ENCODE peak calls at places on chromosomes 1 and 21, in four cellular contexts. One of them, this sample, is unnamed. For H3K4me1, the result is how much of the 10 kb centered on the place peaks cover.

GRCh38 chr1:28064064-28064463 is 24.3 kb downstream of the EYA3 start:
- DNase-seq in sigmoid colon: no peak
- DNase-seq in breast epithelium: no peak
- DNase-seq in RWPE2: no peak
- DNase-seq in this sample: no peak

GRCh38 chr1:201329801-201330200 is 46.5 kb downstream of the PKP1 start:
- DNase-seq in sigmoid colon: peak
- DNase-seq in RWPE2: no peak
- DNase-seq in breast epithelium: no peak
- DNase-seq in this sample: peak

GRCh38 chr1:224542783-224543440 is 73.2 kb upstream of the CNIH3 start:
- DNase-seq in breast epithelium: no peak
- DNase-seq in sigmoid colon: no peak
- DNase-seq in RWPE2: no peak
- DNase-seq in this sample: no peak

GRCh38 chr1:98331232-98331631 is 330.3 kb upstream of the SNX7 start:
- DNase-seq in sigmoid colon: no peak
- DNase-seq in breast epithelium: no peak
- DNase-seq in RWPE2: no peak
- DNase-seq in this sample: no peak

GRCh38 chr1:156419863-156420208 is 50.8 kb downstream of the RHBG start:
- DNase-seq in sigmoid colon: no peak
- DNase-seq in breast epithelium: no peak
- DNase-seq in RWPE2: peak
- DNase-seq in this sample: no peak

GRCh38 chr1:83118472-83118871 is 880.5 kb downstream of the TTLL7 start:
- DNase-seq in sigmoid colon: no peak
- DNase-seq in breast epithelium: no peak
- DNase-seq in RWPE2: no peak
- DNase-seq in this sample: no peak

GRCh38 chr1:181396171-181396670 is 87.1 kb upstream of the CACNA1E start:
- DNase-seq in sigmoid colon: no peak
- DNase-seq in RWPE2: no peak
- DNase-seq in breast epithelium: no peak
- DNase-seq in this sample: no peak

GRCh38 chr21:37393786-37394185 is 27.2 kb downstream of the DYRK1A start:
- DNase-seq in breast epithelium: no peak
- DNase-seq in RWPE2: no peak
- DNase-seq in sigmoid colon: no peak
- DNase-seq in this sample: no peak

GRCh38 chr1:48246727-48247126 is 24.2 kb downstream of the SLC5A9 start:
- DNase-seq in breast epithelium: peak
- DNase-seq in sigmoid colon: no peak
- DNase-seq in RWPE2: no peak
- DNase-seq in this sample: peak

GRCh38 chr1:8055973-8056372 is 29.9 kb upstream of the ERRFI1 start:
- DNase-seq in breast epithelium: no peak
- DNase-seq in RWPE2: no peak
- DNase-seq in sigmoid colon: peak
- DNase-seq in this sample: no peak

GRCh38 chr1:234719454-234720258 is 109.7 kb upstream of the IRF2BP2 start:
- DNase-seq in RWPE2: no peak
- DNase-seq in breast epithelium: no peak
- DNase-seq in sigmoid colon: peak
- DNase-seq in this sample: no peak
- H3K4me1 ChIP-seq in RWPE2: under half
- H3K4me1 ChIP-seq in breast epithelium: under half
- H3K4me1 ChIP-seq in sigmoid colon: half or more
- H3K4me1 ChIP-seq in this sample: under half

DNA sequence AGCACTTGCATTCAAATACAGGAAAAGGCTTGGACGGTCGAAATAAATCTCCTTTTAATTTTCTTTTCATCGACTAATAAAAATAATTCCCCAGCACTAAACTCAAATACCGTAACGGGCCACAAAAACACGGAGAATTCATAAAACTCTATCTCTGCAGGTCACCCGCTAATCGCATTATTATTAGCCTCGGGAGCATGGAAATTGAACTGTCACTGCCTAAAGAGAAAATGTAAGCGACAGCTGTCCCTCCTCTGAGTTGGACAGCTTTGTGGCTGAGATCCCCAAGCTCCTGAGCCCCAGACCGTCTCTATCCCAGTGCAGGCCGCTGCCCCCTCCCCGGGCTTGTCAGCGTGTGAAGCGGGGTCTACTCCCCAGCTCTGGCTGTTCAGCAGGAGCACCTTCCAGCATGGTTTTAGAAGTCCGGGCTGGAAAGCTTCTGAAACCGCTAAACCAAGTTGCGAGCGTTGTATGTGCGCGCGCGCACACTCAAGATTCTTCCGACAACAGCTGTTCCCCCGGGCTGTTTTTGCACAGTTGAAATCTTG is 1.8 kb downstream of the TBX15 start:
- DNase-seq in sigmoid colon: no peak
- DNase-seq in breast epithelium: no peak
- DNase-seq in RWPE2: no peak
- DNase-seq in this sample: no peak
- H3K4me1 ChIP-seq in sigmoid colon: under half
- H3K4me1 ChIP-seq in breast epithelium: under half
- H3K4me1 ChIP-seq in RWPE2: under half
- H3K4me1 ChIP-seq in this sample: under half

GRCh38 chr1:183175631-183176030 is 10.4 kb upstream of the LAMC2 start:
- DNase-seq in RWPE2: no peak
- DNase-seq in breast epithelium: no peak
- DNase-seq in sigmoid colon: no peak
- DNase-seq in this sample: no peak

GRCh38 chr1:183178490-183178889 is 7.6 kb upstream of the LAMC2 start:
- DNase-seq in RWPE2: no peak
- DNase-seq in breast epithelium: no peak
- DNase-seq in sigmoid colon: no peak
- DNase-seq in this sample: no peak

GRCh38 chr1:183185941-183186490 is at the start of gene LAMC2:
- DNase-seq in sigmoid colon: peak
- DNase-seq in RWPE2: peak
- DNase-seq in breast epithelium: peak
- DNase-seq in this sample: no peak

GRCh38 chr1:183180634-183181056 is 5.4 kb upstream of the LAMC2 start:
- DNase-seq in RWPE2: peak
- DNase-seq in sigmoid colon: no peak
- DNase-seq in breast epithelium: no peak
- DNase-seq in this sample: peak

DNA sequence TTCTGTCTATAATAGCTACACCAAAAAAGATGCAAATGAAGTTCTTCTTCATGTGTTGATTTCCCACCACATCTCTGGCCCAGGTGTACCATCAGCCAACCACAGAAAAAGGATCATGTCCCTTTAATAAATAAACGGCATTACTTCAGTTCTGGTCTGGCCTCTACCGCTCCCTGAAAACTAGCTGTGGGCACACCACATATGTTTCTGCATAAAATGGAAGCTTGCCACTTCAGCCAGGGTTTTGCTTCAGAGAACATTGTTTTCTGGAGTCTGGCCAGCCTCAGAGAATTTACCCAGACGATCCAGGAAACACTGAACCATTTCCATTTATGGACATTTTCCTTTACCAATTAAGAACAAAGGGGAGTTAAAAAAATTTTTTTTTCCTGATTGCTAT is 5.9 kb upstream of the LAMC2 start:
- DNase-seq in sigmoid colon: peak
- DNase-seq in RWPE2: no peak
- DNase-seq in breast epithelium: no peak
- DNase-seq in this sample: peak
- H3K4me1 ChIP-seq in sigmoid colon: under half
- H3K4me1 ChIP-seq in RWPE2: under half
- H3K4me1 ChIP-seq in breast epithelium: under half
- H3K4me1 ChIP-seq in this sample: under half

DNA sequence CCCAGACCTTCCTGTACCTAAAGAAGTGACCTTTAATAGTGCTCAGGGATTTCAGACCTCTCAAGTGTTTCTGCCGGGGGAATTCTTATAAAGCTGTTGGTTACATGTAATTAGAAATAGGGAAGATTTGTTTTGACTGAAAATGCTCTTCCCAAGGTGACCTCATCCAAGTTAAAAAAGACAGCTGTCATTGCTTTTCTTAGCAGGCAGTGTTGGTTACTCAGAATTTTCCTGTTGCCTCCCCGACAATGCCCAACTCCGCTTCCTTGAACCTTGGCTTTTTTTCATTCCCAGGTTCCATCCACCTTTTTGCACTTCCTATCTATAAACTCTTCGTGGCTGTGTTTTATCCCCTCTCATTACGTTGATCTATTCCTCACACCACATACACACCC is 807 bp upstream of the DPH5 start:
- DNase-seq in sigmoid colon: no peak
- DNase-seq in breast epithelium: no peak
- DNase-seq in RWPE2: no peak
- DNase-seq in this sample: no peak
- H3K4me1 ChIP-seq in sigmoid colon: under half
- H3K4me1 ChIP-seq in breast epithelium: under half
- H3K4me1 ChIP-seq in RWPE2: under half
- H3K4me1 ChIP-seq in this sample: under half

This sample was measured in heart left ventricle.